ENCODE peak calls at places on chromosomes 2 and 18, in eight cellular contexts. W is AG08395; J is smooth muscle cell of the brain vasculature; G is GM18507; R is cardiac muscle cell; T is fibroblast of lung; H is left ventricle myocardium inferior; A is CD8-positive, alpha-beta memory T cell. O is an unnamed sample.

GRCh38 chr2:142983174-142983573 is 105.7 kb downstream of the KYNU start:
- DNase-seq in W (no peak), J (no peak), G (no peak), R (no peak), T (no peak), H (no peak), A (no peak), O (no peak)

GRCh38 chr18:78526923-78527775 is 452.5 kb upstream of the SALL3 start:
- DNase-seq in W (no peak), J (no peak), G (no peak), R (no peak), T (no peak), H (no peak), A (no peak), O (no peak)

GRCh38 chr18:31596081-31596872 is 4.6 kb downstream of the TTR start:
- DNase-seq in W (no peak), J (no peak), G (no peak), R (no peak), T (no peak), H (no peak), A (no peak), O (no peak)

GRCh38 chr2:48423376-48423775 is 106.6 kb upstream of the STON1 start:
- DNase-seq in W (peak; percentile 63), J (no peak), G (no peak), R (peak; percentile 52), T (peak; percentile 56), H (no peak), A (no peak), O (peak; percentile 93)

GRCh38 chr2:76610451-76610850 is 899.7 kb upstream of the GCFC2 start:
- DNase-seq in W (no peak), J (no peak), G (no peak), R (no peak), T (no peak), H (no peak), A (no peak), O (no peak)

GRCh38 chr2:20229322-20230201 is 4.6 kb upstream of the SDC1 start:
- DNase-seq in W (peak; percentile 63), J (no peak), G (no peak), R (peak; percentile 31), T (no peak), H (no peak), A (no peak), O (no peak)

GRCh38 chr2:112032615-112033457 is 22.2 kb upstream of the TMEM87B start:
- DNase-seq in W (peak; percentile 47), J (no peak), G (no peak), R (peak; percentile 89), T (peak; percentile 74), H (no peak), A (no peak), O (peak; percentile 43)

GRCh38 chr2:218022851-218023530 is 20.2 kb upstream of the TNS1 start:
- DNase-seq in W (no peak), J (no peak), G (no peak), R (no peak), T (no peak), H (peak; percentile 9), A (no peak), O (no peak)

GRCh38 chr2:38666578-38666926 is 638 bp downstream of the GALM start:
- DNase-seq in W (no peak), J (no peak), G (no peak), R (peak; percentile 21), T (peak; percentile 48), H (no peak), A (peak; percentile 26), O (no peak)

GRCh38 chr2:200809506-200810251 is 2.0 kb upstream of the BZW1 start:
- DNase-seq in W (no peak), J (no peak), G (no peak), R (peak; percentile 40), T (peak; percentile 54), H (no peak), A (no peak), O (no peak)

GRCh38 chr2:217804786-217805678 is 197.8 kb downstream of the TNS1 start:
- DNase-seq in W (no peak), J (no peak), G (no peak), R (no peak), T (peak; percentile 48), H (peak; percentile 22), A (no peak), O (no peak)

GRCh38 chr2:217231212-217231611 is 371.3 kb upstream of the TNP1 start:
- DNase-seq in W (peak; percentile 23), J (no peak), G (no peak), R (no peak), T (no peak), H (no peak), A (no peak), O (peak; percentile 8)

GRCh38 chr2:120863661-120864320 is 128.1 kb downstream of the GLI2 start:
- DNase-seq in W (peak; percentile 56), J (no peak), G (no peak), R (peak; percentile 77), T (peak; percentile 78), H (peak; percentile 44), A (no peak), O (peak; percentile 66)

GRCh38 chr2:4995466-4995865 is 696.7 kb upstream of the SOX11 start:
- DNase-seq in W (no peak), J (no peak), G (no peak), R (no peak), T (no peak), H (no peak), A (no peak), O (no peak)

GRCh38 chr2:39636306-39636705 is 29.4 kb upstream of the TMEM178A start:
- DNase-seq in W (no peak), J (no peak), G (no peak), R (no peak), T (no peak), H (no peak), A (no peak), O (no peak)

GRCh38 chr2:141021109-141021508 is 1109.7 kb downstream of the LRP1B start:
- DNase-seq in W (peak; percentile 68), J (no peak), G (no peak), R (peak; percentile 71), T (peak; percentile 79), H (no peak), A (no peak), O (peak; percentile 83)

GRCh38 chr18:29594494-29594893 is 1417.6 kb upstream of the CDH2 start:
- DNase-seq in W (no peak), J (no peak), G (no peak), R (no peak), T (no peak), H (no peak), A (no peak), O (no peak)

GRCh38 chr18:14026199-14026598 is 106.0 kb downstream of the ZNF519 start:
- DNase-seq in W (no peak), J (no peak), G (no peak), R (no peak), T (no peak), H (no peak), A (no peak), O (no peak)

GRCh38 chr2:172919732-172920131 is 155.9 kb upstream of the MAP3K20 start:
- DNase-seq in W (no peak), J (no peak), G (no peak), R (no peak), T (no peak), H (no peak), A (no peak), O (no peak)

GRCh38 chr2:168811670-168812069 is 9.2 kb downstream of the NOSTRIN start:
- DNase-seq in W (no peak), J (no peak), G (no peak), R (no peak), T (no peak), H (no peak), A (no peak), O (no peak)

GRCh38 chr2:65612654-65613053 is 180.3 kb upstream of the SPRED2 start:
- DNase-seq in W (no peak), J (no peak), G (no peak), R (peak; percentile 37), T (peak; percentile 57), H (no peak), A (no peak), O (peak; percentile 60)

GRCh38 chr2:16126141-16126968 is 186.0 kb downstream of the MYCN start:
- DNase-seq in W (no peak), J (no peak), G (no peak), R (no peak), T (no peak), H (no peak), A (no peak), O (no peak)

GRCh38 chr18:79395308-79395640 is 456 bp upstream of the NFATC1 start:
- DNase-seq in W (no peak), J (no peak), G (no peak), R (no peak), T (no peak), H (no peak), A (no peak), O (no peak)

GRCh38 chr18:1017679-1018078 is 113.0 kb downstream of the ADCYAP1 start:
- DNase-seq in W (no peak), J (no peak), G (no peak), R (no peak), T (no peak), H (no peak), A (no peak), O (no peak)

GRCh38 chr18:78363556-78363955 is 616.1 kb upstream of the SALL3 start:
- DNase-seq in W (no peak), J (no peak), G (no peak), R (no peak), T (no peak), H (no peak), A (no peak), O (no peak)

GRCh38 chr2:149020432-149020851 is 18.1 kb upstream of the LYPD6B start:
- DNase-seq in W (no peak), J (no peak), G (no peak), R (no peak), T (no peak), H (no peak), A (no peak), O (no peak)

GRCh38 chr2:12928706-12929291 is 212.1 kb downstream of the TRIB2 start:
- DNase-seq in W (no peak), J (no peak), G (no peak), R (no peak), T (peak; percentile 20), H (no peak), A (no peak), O (peak; percentile 28)

GRCh38 chr2:30847329-30847728 is 40.1 kb upstream of the CAPN13 start:
- DNase-seq in W (no peak), J (no peak), G (no peak), R (no peak), T (no peak), H (no peak), A (no peak), O (no peak)

GRCh38 chr2:114068438-114068837 is 178.5 kb downstream of the ACTR3 start:
- DNase-seq in W (no peak), J (no peak), G (no peak), R (peak; percentile 5), T (no peak), H (no peak), A (no peak), O (no peak)

GRCh38 chr18:68221116-68221724 is 493.7 kb downstream of the TMX3 start:
- DNase-seq in W (no peak), J (no peak), G (no peak), R (peak; percentile 7), T (peak; percentile 1), H (no peak), A (no peak), O (no peak)

O was measured in HFFc6.